ENCODE peak calls at places on chromosome 2, in four cellular contexts. S is A549, V is K562, N is HepG2. D is an unnamed sample.

GRCh38 chr2:217903859-217904613 is 98.8 kb downstream of the TNS1 start:
- DNase-seq in S (no peak), V (no peak), N (peak; percentile 71), D (no peak)

GRCh38 chr2:226553333-226553732 is 246.3 kb downstream of the IRS1 start:
- DNase-seq in S (no peak), V (no peak), N (no peak), D (no peak)

GRCh38 chr2:138500592-138501426 is 761 bp upstream of the SPOPL start:
- DNase-seq in S (peak; percentile 6), V (peak; percentile 30), N (peak; percentile 38), D (no peak)

GRCh38 chr2:177422271-177422670 is 29.7 kb downstream of the AGPS start:
- DNase-seq in S (no peak), V (no peak), N (peak; percentile 53), D (no peak)

GRCh38 chr2:37776487-37776886 is 105.0 kb upstream of the CDC42EP3 start:
- DNase-seq in S (peak; percentile 60), V (no peak), N (no peak), D (no peak)

GRCh38 chr2:20959252-20959651 is 84.6 kb downstream of the APOB start:
- DNase-seq in S (no peak), V (no peak), N (no peak), D (no peak)

GRCh38 chr2:225140761-225141160 is 98.5 kb upstream of the DOCK10 start:
- DNase-seq in S (no peak), V (no peak), N (no peak), D (no peak)

GRCh38 chr2:105545731-105546622 is 147.1 kb upstream of the FHL2 start:
- DNase-seq in S (peak; percentile 74), V (peak; percentile 77), N (peak; percentile 67), D (peak; percentile 86)

GRCh38 chr2:62467475-62468321 is 38.3 kb downstream of the TMEM17 start:
- DNase-seq in S (peak; percentile 25), V (no peak), N (peak; percentile 71), D (no peak)

GRCh38 chr2:201447116-201447515 is 4.1 kb downstream of the TRAK2 start:
- DNase-seq in S (no peak), V (no peak), N (no peak), D (no peak)

GRCh38 chr2:78861546-78861945 is 164.0 kb upstream of the REG3G start:
- DNase-seq in S (peak; percentile 8), V (peak; percentile 24), N (peak; percentile 51), D (no peak)

GRCh38 chr2:239621611-239622010 is 220.8 kb upstream of the HDAC4 start:
- DNase-seq in S (no peak), V (no peak), N (no peak), D (no peak)

GRCh38 chr2:190599546-190600220 is 49.2 kb upstream of the NAB1 start:
- DNase-seq in S (no peak), V (no peak), N (no peak), D (no peak)

GRCh38 chr2:235218486-235218907 is 266.7 kb downstream of the SH3BP4 start:
- DNase-seq in S (no peak), V (no peak), N (no peak), D (no peak)

GRCh38 chr2:43136862-43137261 is 89.5 kb downstream of the ZFP36L2 start:
- DNase-seq in S (no peak), V (no peak), N (no peak), D (no peak)

GRCh38 chr2:176124358-176125214 is 2.1 kb downstream of the HOXD9 start:
- DNase-seq in S (no peak), V (no peak), N (no peak), D (peak; percentile 45)

GRCh38 chr2:2910259-2910658 is 467.4 kb downstream of the EIPR1 start:
- DNase-seq in S (no peak), V (no peak), N (no peak), D (no peak)

GRCh38 chr2:231928901-231929725 is 2.9 kb upstream of the NPPC start:
- DNase-seq in S (no peak), V (no peak), N (no peak), D (no peak)

GRCh38 chr2:231931481-231931915 is 5.3 kb upstream of the NPPC start:
- DNase-seq in S (no peak), V (no peak), N (no peak), D (no peak)

GRCh38 chr2:231930601-231931281 is 4.5 kb upstream of the NPPC start:
- DNase-seq in S (no peak), V (no peak), N (no peak), D (peak; percentile 27)

GRCh38 chr2:231928481-231928880 is 2.3 kb upstream of the NPPC start:
- DNase-seq in S (no peak), V (no peak), N (peak; percentile 35), D (peak; percentile 48)

DNA sequence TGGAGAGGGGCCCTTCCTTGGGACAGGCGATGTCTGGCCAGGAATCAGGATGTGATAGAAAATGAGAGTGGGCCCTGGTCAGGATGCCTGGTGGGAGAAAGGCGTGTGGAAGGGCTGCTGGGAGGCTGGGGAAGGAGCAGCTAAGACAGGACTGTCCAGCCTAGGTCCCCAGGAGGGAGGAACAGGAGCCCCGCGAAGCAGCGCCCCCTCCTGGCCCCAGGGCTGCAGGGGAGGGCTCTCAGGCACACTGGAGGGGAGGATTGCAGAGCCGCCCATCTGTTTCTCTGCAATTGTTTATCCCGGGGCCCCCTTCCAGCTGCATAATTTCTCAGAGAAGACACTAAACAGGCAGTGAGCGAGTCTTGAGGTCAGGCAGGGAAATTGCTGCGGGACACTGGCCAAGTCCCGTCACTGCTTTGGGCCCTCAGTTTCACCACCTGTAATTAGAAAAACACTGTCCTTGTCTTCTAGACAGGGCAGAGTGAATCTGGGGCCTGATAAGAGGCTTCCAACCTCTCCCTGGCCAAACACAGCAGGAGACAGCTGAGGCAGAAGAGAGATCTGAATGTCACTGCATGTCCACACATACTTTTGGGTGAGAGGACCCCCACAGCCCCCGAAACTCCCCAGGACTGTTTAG is 3.9 kb upstream of the NPPC start:
- DNase-seq in S (peak; percentile 43), V (peak; percentile 54), N (no peak), D (no peak)
- TF ChIP-seq CEBPB in S (no peak), V (no peak), N (no peak), D (no peak)

GRCh38 chr2:139645617-139646016 is 865.4 kb upstream of the NXPH2 start:
- DNase-seq in S (no peak), V (no peak), N (no peak), D (no peak)

GRCh38 chr2:139643139-139643538 is 862.9 kb upstream of the NXPH2 start:
- DNase-seq in S (no peak), V (no peak), N (no peak), D (no peak)
- TF ChIP-seq RNF2 in S (no peak), V (no peak), N (no peak), D (no peak)

DNA sequence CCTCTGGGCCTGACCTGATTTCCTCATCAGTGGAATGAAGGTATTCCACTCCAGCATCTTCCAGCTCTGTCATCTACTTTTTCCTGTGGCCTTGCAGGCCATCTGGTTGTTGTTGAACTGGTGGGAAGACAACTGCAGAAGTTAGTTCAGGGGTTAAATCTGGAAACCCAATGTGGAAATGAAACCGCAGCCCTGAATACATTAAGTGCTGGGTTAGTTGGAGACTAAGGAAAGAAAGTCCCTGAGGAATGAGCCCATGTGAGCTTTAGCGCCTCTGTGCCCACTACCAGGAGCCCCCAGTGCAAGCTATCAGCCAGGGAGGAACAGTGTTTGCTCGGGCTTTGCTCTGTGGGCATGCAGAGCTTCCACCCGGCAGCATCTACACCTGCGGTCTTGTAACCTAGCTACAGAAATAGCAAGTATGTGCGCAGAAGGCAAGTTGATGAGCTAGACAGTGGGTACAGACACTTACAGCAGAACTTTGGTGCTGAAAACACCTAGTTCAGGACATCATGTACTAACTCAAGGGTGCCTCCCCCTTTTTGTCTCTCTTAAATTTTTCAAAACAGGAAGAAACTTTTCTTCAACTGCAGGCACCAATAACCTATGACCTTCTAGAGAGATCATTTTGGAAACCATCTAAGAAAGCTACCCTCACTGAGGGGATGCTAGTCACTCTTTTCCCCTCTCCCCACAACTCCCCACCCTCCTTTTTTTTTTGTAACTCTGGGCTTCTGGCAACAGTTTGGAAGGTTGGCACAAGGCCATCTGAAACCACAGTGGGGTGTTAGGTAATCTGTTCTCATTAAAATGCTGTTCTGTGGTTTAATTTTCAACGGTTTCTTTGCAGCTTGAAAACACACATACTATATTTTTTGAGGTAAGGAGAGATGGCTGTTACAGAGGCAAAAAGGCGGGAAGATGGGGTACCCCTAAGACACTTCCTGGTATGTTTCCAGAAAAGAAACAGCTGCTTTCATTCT is 18.3 kb upstream of the CXCR4 start:
- DNase-seq in S (no peak), V (no peak), N (no peak), D (no peak)
- H3K27ac ChIP-seq in S (no peak overlapping the region), V (no peak overlapping the region), N (no peak overlapping the region), D (no peak overlapping the region)

GRCh38 chr2:203893386-203893785 is 25.8 kb downstream of the CTLA4 start:
- DNase-seq in S (no peak), V (no peak), N (no peak), D (no peak)
- TF ChIP-seq CEBPB in S (no peak), V (no peak), N (no peak), D (no peak)

DNA sequence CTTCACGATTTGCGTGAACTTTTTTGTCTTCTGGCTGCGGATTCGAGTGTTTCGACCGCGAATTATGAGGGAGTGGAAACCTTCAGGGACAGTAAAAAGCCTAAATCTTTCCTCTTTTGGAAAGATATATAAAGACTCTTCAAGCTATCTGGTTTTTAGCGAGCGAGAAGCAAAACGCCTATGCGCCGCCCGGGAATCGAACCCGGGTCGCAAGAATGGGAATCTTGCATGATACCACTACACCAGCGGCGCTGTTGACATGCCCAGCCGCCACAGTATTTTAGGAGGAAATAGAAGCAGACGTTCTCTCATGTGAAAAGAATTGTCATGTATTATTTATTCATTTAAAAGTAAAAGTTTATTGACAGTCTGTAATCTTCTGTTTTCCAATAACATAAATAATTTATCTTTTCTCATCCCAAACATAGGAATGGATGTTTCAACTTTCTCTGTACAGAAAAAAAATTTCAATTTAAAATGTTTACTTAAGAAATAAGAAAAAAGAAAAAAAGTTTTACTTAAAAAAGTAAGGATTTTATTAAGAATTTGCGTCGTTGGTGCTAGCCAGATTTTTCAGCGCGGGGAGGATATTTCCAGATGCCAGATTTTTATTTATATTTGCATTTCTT is 496 bp upstream of the TIA1 start:
- DNase-seq in S (no peak), V (peak; percentile 91), N (peak; percentile 88), D (peak; percentile 53)
- TF ChIP-seq RNF2 in S (no peak), V (peak; percentile 66), N (no peak), D (no peak)

GRCh38 chr2:219455635-219456034 is 21.0 kb downstream of the SPEG start:
- DNase-seq in S (no peak), V (no peak), N (no peak), D (no peak)
- H3K27ac ChIP-seq in S (no peak overlapping the region), V (no peak overlapping the region), N (no peak overlapping the region), D (no peak overlapping the region)

DNA sequence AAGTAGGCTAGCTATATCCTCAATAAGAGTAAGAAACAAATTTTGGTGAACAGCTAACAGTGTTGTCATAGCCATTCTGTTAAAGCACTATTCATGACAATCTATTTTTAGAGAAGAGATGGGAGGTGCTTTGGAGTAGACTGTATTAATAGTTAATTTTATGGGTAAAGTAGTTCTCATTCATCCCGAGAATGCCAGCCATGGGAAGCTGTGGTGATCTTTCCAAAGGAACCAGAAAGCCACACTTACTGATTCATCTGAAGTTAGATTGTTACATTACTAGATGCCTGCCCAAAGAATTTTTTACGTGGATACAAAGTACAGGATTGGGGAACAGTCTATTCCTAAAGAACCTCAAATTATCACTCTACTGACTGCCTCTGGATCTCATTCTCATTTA is 74.6 kb downstream of the ZRANB3 start:
- DNase-seq in S (no peak), V (no peak), N (no peak), D (no peak)
- TF ChIP-seq CEBPB in S (no peak), V (no peak), N (no peak), D (no peak)

D was measured in H1.